ENCODE peak calls at places on chromosomes 16 and 17, in eight cellular contexts. X is cardiac muscle cell; B is tibial artery; W is psoas muscle; F is brain microvascular endothelial cell; Z is left lung; C is CD4-positive, alpha-beta memory T cell; E is left ventricle myocardium inferior. L is an unnamed sample.

GRCh38 chr16:1408171-1408837 is 6.2 kb downstream of the UNKL start:
- DNase-seq in E (peak; percentile 96), Z (peak; percentile 97), F (peak; percentile 84), W (peak; percentile 97), B (peak; percentile 97), C (peak; percentile 94), X (peak; percentile 93), L (peak; percentile 88)

GRCh38 chr17:75503976-75504346 is 11.4 kb downstream of the CASKIN2 start:
- DNase-seq in X (no peak), B (no peak), C (no peak), E (no peak), W (no peak), F (no peak), Z (no peak), L (peak; percentile 84)

GRCh38 chr17:31068291-31068690 is 26.5 kb upstream of the NF1 start:
- DNase-seq in F (peak; percentile 52), X (peak; percentile 56), Z (no peak), B (no peak), C (peak; percentile 11), W (no peak), E (no peak), L (no peak)

GRCh38 chr17:83143817-83144231 is 64.4 kb downstream of the METRNL start:
- DNase-seq in C (no peak), Z (no peak), X (no peak), E (no peak), W (no peak), B (no peak), F (no peak), L (no peak)

GRCh38 chr17:60678118-60678444 is 430 bp downstream of the BCAS3 start:
- DNase-seq in W (no peak), E (no peak), F (no peak), C (no peak), B (no peak), Z (no peak), X (no peak), L (no peak)

GRCh38 chr17:72556944-72557826 is 436.4 kb downstream of the SOX9 start:
- DNase-seq in F (peak; percentile 63), X (peak; percentile 71), E (peak; percentile 33), Z (no peak), C (peak; percentile 46), B (no peak), W (peak; percentile 35), L (peak; percentile 46)

GRCh38 chr17:45147102-45147580 is 1.1 kb upstream of the HEXIM1 start:
- DNase-seq in C (no peak), W (no peak), Z (peak; percentile 81), F (peak; percentile 25), B (peak; percentile 89), X (peak; percentile 83), E (no peak), L (peak; percentile 69)

GRCh38 chr17:66952031-66952524 is 12.4 kb upstream of the CACNG4 start:
- DNase-seq in E (no peak), F (peak; percentile 80), W (no peak), C (no peak), Z (peak; percentile 87), X (peak; percentile 63), B (no peak), L (no peak)

GRCh38 chr16:83725313-83725712 is 82.5 kb upstream of the HSBP1 start:
- DNase-seq in E (no peak), F (no peak), B (no peak), C (no peak), W (no peak), Z (no peak), X (no peak), L (no peak)

GRCh38 chr17:685006-685405 is 29.6 kb downstream of the VPS53 start:
- DNase-seq in X (no peak), E (no peak), C (no peak), W (no peak), B (no peak), Z (no peak), F (no peak), L (no peak)

GRCh38 chr16:55703003-55704001 is 47.5 kb downstream of the SLC6A2 start:
- DNase-seq in X (peak; percentile 78), W (no peak), B (no peak), Z (no peak), C (peak; percentile 7), F (peak; percentile 60), E (no peak), L (no peak)

GRCh38 chr17:59601130-59601529 is 18.6 kb upstream of the CLTC start:
- DNase-seq in W (no peak), X (no peak), F (no peak), Z (no peak), E (no peak), C (no peak), B (no peak), L (no peak)

GRCh38 chr17:11278984-11279270 is 37.9 kb downstream of the SHISA6 start:
- DNase-seq in C (no peak), F (no peak), E (no peak), Z (no peak), W (no peak), X (no peak), B (no peak), L (no peak)

GRCh38 chr16:72480926-72481325 is 309.0 kb upstream of the PMFBP1 start:
- DNase-seq in W (no peak), Z (no peak), B (no peak), C (no peak), E (no peak), X (peak; percentile 71), F (no peak), L (no peak)

GRCh38 chr16:10728488-10728887 is 15.2 kb upstream of the NUBP1 start:
- DNase-seq in Z (no peak), F (no peak), C (no peak), X (no peak), B (no peak), E (no peak), W (no peak), L (no peak)

GRCh38 chr17:53227514-53227913 is 595.2 kb upstream of the KIF2B start:
- DNase-seq in F (no peak), B (no peak), W (no peak), X (no peak), C (no peak), Z (no peak), E (no peak), L (no peak)

GRCh38 chr17:30823425-30823824 is 1.1 kb downstream of the CRLF3 start:
- DNase-seq in E (no peak), F (no peak), Z (no peak), W (no peak), X (no peak), B (no peak), C (no peak), L (no peak)

GRCh38 chr16:80803341-80804060 is 897 bp downstream of the CDYL2 start:
- DNase-seq in E (peak; percentile 29), W (peak; percentile 11), X (peak; percentile 25), C (peak; percentile 45), F (no peak), Z (peak; percentile 87), B (no peak), L (peak; percentile 40)

GRCh38 chr16:13325396-13325795 is 424.0 kb downstream of the SHISA9 start:
- DNase-seq in C (no peak), F (no peak), B (no peak), W (no peak), X (no peak), Z (no peak), E (no peak), L (no peak)

GRCh38 chr16:89237733-89238132 is 20.2 kb downstream of the ZNF778 start:
- DNase-seq in W (no peak), B (no peak), X (no peak), F (no peak), Z (no peak), E (no peak), C (no peak), L (no peak)

GRCh38 chr17:2056221-2057129 is 1.6 kb downstream of the HIC1 start:
- DNase-seq in C (peak; percentile 63), E (no peak), W (peak; percentile 36), Z (peak; percentile 92), F (peak; percentile 27), B (no peak), X (peak; percentile 73), L (peak; percentile 28)

GRCh38 chr17:16428098-16428882 is 12.9 kb downstream of the TRPV2 start:
- DNase-seq in W (peak; percentile 43), C (peak; percentile 15), F (no peak), Z (peak; percentile 85), B (no peak), X (peak; percentile 80), E (peak; percentile 59), L (peak; percentile 71)

GRCh38 chr16:86353185-86353584 is 157.1 kb upstream of the FOXF1 start:
- DNase-seq in C (no peak), B (no peak), F (no peak), E (no peak), Z (no peak), X (no peak), W (no peak), L (no peak)

GRCh38 chr16:52578007-52578828 is 31.3 kb upstream of the TOX3 start:
- DNase-seq in B (no peak), Z (no peak), C (no peak), X (no peak), F (no peak), W (no peak), E (no peak), L (peak; percentile 42)

GRCh38 chr17:79011451-79012147 is 2.0 kb upstream of the CANT1 start:
- DNase-seq in X (peak; percentile 75), C (no peak), W (no peak), E (no peak), B (no peak), Z (no peak), F (peak; percentile 32), L (no peak)
- H3K27ac ChIP-seq in X (no peak overlapping the region), C (no peak overlapping the region), W (no peak overlapping the region), E (no peak overlapping the region), B (no peak overlapping the region), Z (no peak overlapping the region), F (peak overlapping the region; percentile 42), L (no peak overlapping the region)

GRCh38 chr16:28923231-28923587 is 1.8 kb downstream of the RABEP2 start:
- DNase-seq in B (no peak), W (no peak), E (no peak), X (no peak), C (no peak), F (no peak), Z (no peak), L (no peak)
- H3K4me3 ChIP-seq in B (no peak overlapping the region), W (no peak overlapping the region), E (no peak overlapping the region), X (no peak overlapping the region), C (no peak overlapping the region), F (no peak overlapping the region), Z (no peak overlapping the region), L (peak overlapping the region; percentile 72)

DNA sequence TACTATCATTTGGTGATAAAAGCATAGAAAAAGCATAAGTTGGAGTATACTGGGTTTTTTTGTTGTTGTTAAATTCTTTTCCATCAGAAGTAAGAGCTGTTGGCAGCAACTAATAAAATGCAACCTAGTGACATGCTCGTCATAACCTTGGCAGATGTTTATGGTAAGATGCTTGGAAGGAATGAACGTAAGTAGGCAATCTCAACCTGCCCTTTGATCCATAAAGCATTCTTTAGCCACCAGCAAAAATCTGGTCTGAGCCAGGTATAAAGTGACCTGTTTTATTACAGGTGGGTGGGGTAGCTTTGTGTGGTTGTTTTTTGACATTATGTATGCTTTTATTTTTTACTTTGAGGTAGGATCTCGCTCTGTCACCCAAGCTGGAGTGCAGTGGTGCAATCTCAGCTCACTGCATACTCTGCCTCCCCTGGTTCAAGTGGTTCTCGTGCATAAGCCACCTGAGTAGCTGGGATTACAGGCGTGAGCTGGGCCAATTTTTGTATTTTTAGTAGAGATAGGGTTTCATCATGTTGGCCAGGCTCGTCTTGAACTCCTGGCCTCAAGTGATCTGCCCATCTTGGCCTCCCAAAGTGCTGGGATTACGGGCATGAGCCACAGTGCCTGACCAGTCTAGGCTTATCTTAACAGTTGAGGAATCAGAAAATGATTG is 22.0 kb downstream of the WSB1 start:
- DNase-seq in E (no peak), X (no peak), B (no peak), C (no peak), W (no peak), F (no peak), Z (no peak), L (no peak)
- H3K27ac ChIP-seq in E (peak overlapping the region; percentile 33), X (peak overlapping the region; percentile 98), B (peak overlapping the region; percentile 87), C (no peak overlapping the region), W (peak overlapping the region; percentile 76), F (peak overlapping the region; percentile 62), Z (peak overlapping the region; percentile 52), L (no peak overlapping the region)

GRCh38 chr17:71511266-71511995 is 609.4 kb upstream of the SOX9 start:
- DNase-seq in W (no peak), C (no peak), E (no peak), F (no peak), X (no peak), B (no peak), Z (no peak), L (no peak)
- H3K4me3 ChIP-seq in W (no peak overlapping the region), C (no peak overlapping the region), E (no peak overlapping the region), F (no peak overlapping the region), X (no peak overlapping the region), B (no peak overlapping the region), Z (no peak overlapping the region), L (no peak overlapping the region)